ENCODE peak calls at places on chromosomes 7 and 10, in seven cellular contexts. One of them, this sample, is unnamed.

GRCh38 chr10:5466451-5466996 is 32.8 kb downstream of the CALML5 start:
- DNase-seq in brain microvascular endothelial cell: no peak
- DNase-seq in IMR-90: peak; percentile 82
- DNase-seq in BE2C: peak; percentile 22
- DNase-seq in NCI-H748 treated with DMSO at 0.1 percent for 48 hours: no peak
- DNase-seq in HS-5: no peak
- DNase-seq in amygdala: no peak
- DNase-seq in this sample: no peak

GRCh38 chr10:69715156-69715898 is 85.3 kb downstream of the FAM241B start:
- DNase-seq in NCI-H748 treated with DMSO at 0.1 percent for 48 hours: no peak
- DNase-seq in BE2C: no peak
- DNase-seq in brain microvascular endothelial cell: peak; percentile 90
- DNase-seq in IMR-90: peak; percentile 59
- DNase-seq in HS-5: no peak
- DNase-seq in amygdala: no peak
- DNase-seq in this sample: no peak

GRCh38 chr7:144720139-144720538 is 115.7 kb downstream of the TPK1 start:
- DNase-seq in NCI-H748 treated with DMSO at 0.1 percent for 48 hours: no peak
- DNase-seq in amygdala: no peak
- DNase-seq in HS-5: no peak
- DNase-seq in BE2C: no peak
- DNase-seq in IMR-90: no peak
- DNase-seq in brain microvascular endothelial cell: peak; percentile 22
- DNase-seq in this sample: no peak

GRCh38 chr10:119896061-119896655 is 3.6 kb downstream of the SEC23IP start:
- DNase-seq in amygdala: no peak
- DNase-seq in BE2C: no peak
- DNase-seq in HS-5: peak; percentile 64
- DNase-seq in NCI-H748 treated with DMSO at 0.1 percent for 48 hours: no peak
- DNase-seq in brain microvascular endothelial cell: peak; percentile 29
- DNase-seq in IMR-90: peak; percentile 95
- DNase-seq in this sample: no peak

GRCh38 chr7:141003172-141004080 is 11.3 kb downstream of the MRPS33 start:
- DNase-seq in HS-5: no peak
- DNase-seq in BE2C: no peak
- DNase-seq in NCI-H748 treated with DMSO at 0.1 percent for 48 hours: no peak
- DNase-seq in IMR-90: no peak
- DNase-seq in amygdala: no peak
- DNase-seq in brain microvascular endothelial cell: no peak
- DNase-seq in this sample: no peak

GRCh38 chr10:132117146-132117545 is 51.4 kb downstream of the JAKMIP3 start:
- DNase-seq in NCI-H748 treated with DMSO at 0.1 percent for 48 hours: no peak
- DNase-seq in HS-5: no peak
- DNase-seq in BE2C: no peak
- DNase-seq in amygdala: no peak
- DNase-seq in IMR-90: no peak
- DNase-seq in brain microvascular endothelial cell: no peak
- DNase-seq in this sample: no peak

GRCh38 chr7:106346167-106346677 is 61.4 kb upstream of the NAMPT start:
- DNase-seq in NCI-H748 treated with DMSO at 0.1 percent for 48 hours: no peak
- DNase-seq in HS-5: no peak
- DNase-seq in amygdala: no peak
- DNase-seq in IMR-90: no peak
- DNase-seq in brain microvascular endothelial cell: no peak
- DNase-seq in BE2C: no peak
- DNase-seq in this sample: no peak

GRCh38 chr10:87782721-87783120 is 35.3 kb downstream of the ATAD1 start:
- DNase-seq in IMR-90: no peak
- DNase-seq in amygdala: no peak
- DNase-seq in brain microvascular endothelial cell: peak; percentile 30
- DNase-seq in NCI-H748 treated with DMSO at 0.1 percent for 48 hours: no peak
- DNase-seq in HS-5: no peak
- DNase-seq in BE2C: no peak
- DNase-seq in this sample: no peak

GRCh38 chr7:155604504-155604997 is 39.9 kb upstream of the RBM33 start:
- DNase-seq in BE2C: no peak
- DNase-seq in IMR-90: no peak
- DNase-seq in NCI-H748 treated with DMSO at 0.1 percent for 48 hours: no peak
- DNase-seq in amygdala: no peak
- DNase-seq in brain microvascular endothelial cell: no peak
- DNase-seq in HS-5: no peak
- DNase-seq in this sample: no peak

GRCh38 chr7:45682836-45683555 is 108.8 kb downstream of the ADCY1 start:
- DNase-seq in IMR-90: no peak
- DNase-seq in NCI-H748 treated with DMSO at 0.1 percent for 48 hours: no peak
- DNase-seq in HS-5: no peak
- DNase-seq in BE2C: no peak
- DNase-seq in brain microvascular endothelial cell: no peak
- DNase-seq in amygdala: no peak
- DNase-seq in this sample: no peak

GRCh38 chr10:72425133-72425532 is 70.4 kb upstream of the DNAJB12 start:
- DNase-seq in IMR-90: no peak
- DNase-seq in HS-5: no peak
- DNase-seq in amygdala: peak; percentile 11
- DNase-seq in NCI-H748 treated with DMSO at 0.1 percent for 48 hours: no peak
- DNase-seq in BE2C: no peak
- DNase-seq in brain microvascular endothelial cell: no peak
- DNase-seq in this sample: no peak

GRCh38 chr10:78921906-78922305 is 146.9 kb upstream of the ZMIZ1 start:
- DNase-seq in NCI-H748 treated with DMSO at 0.1 percent for 48 hours: no peak
- DNase-seq in BE2C: no peak
- DNase-seq in brain microvascular endothelial cell: no peak
- DNase-seq in IMR-90: no peak
- DNase-seq in HS-5: no peak
- DNase-seq in amygdala: no peak
- DNase-seq in this sample: no peak

GRCh38 chr10:32271617-32272016 is 75.3 kb downstream of the EPC1 start:
- DNase-seq in NCI-H748 treated with DMSO at 0.1 percent for 48 hours: no peak
- DNase-seq in amygdala: no peak
- DNase-seq in IMR-90: peak; percentile 64
- DNase-seq in brain microvascular endothelial cell: peak; percentile 46
- DNase-seq in HS-5: no peak
- DNase-seq in BE2C: no peak
- DNase-seq in this sample: no peak

GRCh38 chr10:100509241-100509640 is 10.4 kb downstream of the SEC31B start:
- DNase-seq in IMR-90: no peak
- DNase-seq in brain microvascular endothelial cell: no peak
- DNase-seq in HS-5: no peak
- DNase-seq in BE2C: no peak
- DNase-seq in NCI-H748 treated with DMSO at 0.1 percent for 48 hours: no peak
- DNase-seq in amygdala: no peak
- DNase-seq in this sample: no peak

GRCh38 chr7:43905954-43906326 is 456 bp downstream of the URGCP start:
- DNase-seq in HS-5: no peak
- DNase-seq in BE2C: peak; percentile 52
- DNase-seq in brain microvascular endothelial cell: peak; percentile 14
- DNase-seq in IMR-90: peak; percentile 34
- DNase-seq in amygdala: peak; percentile 16
- DNase-seq in NCI-H748 treated with DMSO at 0.1 percent for 48 hours: peak; percentile 4
- DNase-seq in this sample: peak; percentile 14

GRCh38 chr7:74380720-74381119 is 73.0 kb upstream of the GTF2IRD1 start:
- DNase-seq in amygdala: no peak
- DNase-seq in brain microvascular endothelial cell: no peak
- DNase-seq in NCI-H748 treated with DMSO at 0.1 percent for 48 hours: no peak
- DNase-seq in HS-5: no peak
- DNase-seq in BE2C: no peak
- DNase-seq in IMR-90: no peak
- DNase-seq in this sample: no peak

GRCh38 chr7:27873981-27874957 is 134.3 kb downstream of the TAX1BP1 start:
- DNase-seq in amygdala: peak; percentile 46
- DNase-seq in NCI-H748 treated with DMSO at 0.1 percent for 48 hours: no peak
- DNase-seq in IMR-90: peak; percentile 19
- DNase-seq in brain microvascular endothelial cell: peak; percentile 27
- DNase-seq in BE2C: no peak
- DNase-seq in HS-5: peak; percentile 23
- DNase-seq in this sample: no peak

GRCh38 chr7:32958046-32959025 is 1.1 kb downstream of the FKBP9 start:
- DNase-seq in HS-5: peak; percentile 41
- DNase-seq in amygdala: no peak
- DNase-seq in NCI-H748 treated with DMSO at 0.1 percent for 48 hours: peak; percentile 66
- DNase-seq in brain microvascular endothelial cell: peak; percentile 45
- DNase-seq in BE2C: peak; percentile 11
- DNase-seq in IMR-90: peak; percentile 59
- DNase-seq in this sample: no peak

GRCh38 chr7:11540271-11540761 is 291.7 kb downstream of the THSD7A start:
- DNase-seq in NCI-H748 treated with DMSO at 0.1 percent for 48 hours: no peak
- DNase-seq in brain microvascular endothelial cell: no peak
- DNase-seq in amygdala: no peak
- DNase-seq in IMR-90: no peak
- DNase-seq in BE2C: peak; percentile 76
- DNase-seq in HS-5: peak; percentile 99
- DNase-seq in this sample: no peak

GRCh38 chr7:77537136-77537594 is at the start of gene PTPN12:
- DNase-seq in BE2C: peak; percentile 83
- DNase-seq in IMR-90: no peak
- DNase-seq in brain microvascular endothelial cell: peak; percentile 59
- DNase-seq in NCI-H748 treated with DMSO at 0.1 percent for 48 hours: peak; percentile 67
- DNase-seq in amygdala: peak; percentile 76
- DNase-seq in HS-5: no peak
- DNase-seq in this sample: no peak

GRCh38 chr7:95527033-95527775 is 41.5 kb downstream of the ASB4 start:
- DNase-seq in amygdala: peak; percentile 25
- DNase-seq in HS-5: no peak
- DNase-seq in IMR-90: peak; percentile 44
- DNase-seq in NCI-H748 treated with DMSO at 0.1 percent for 48 hours: peak; percentile 70
- DNase-seq in brain microvascular endothelial cell: peak; percentile 15
- DNase-seq in BE2C: peak; percentile 69
- DNase-seq in this sample: peak; percentile 39

GRCh38 chr10:16231734-16232133 is 205.1 kb upstream of the PTER start:
- DNase-seq in IMR-90: no peak
- DNase-seq in amygdala: no peak
- DNase-seq in HS-5: no peak
- DNase-seq in brain microvascular endothelial cell: no peak
- DNase-seq in NCI-H748 treated with DMSO at 0.1 percent for 48 hours: no peak
- DNase-seq in BE2C: no peak
- DNase-seq in this sample: no peak

GRCh38 chr10:113499066-113499465 is 53.8 kb upstream of the HABP2 start:
- DNase-seq in NCI-H748 treated with DMSO at 0.1 percent for 48 hours: no peak
- DNase-seq in BE2C: no peak
- DNase-seq in amygdala: no peak
- DNase-seq in brain microvascular endothelial cell: no peak
- DNase-seq in HS-5: no peak
- DNase-seq in IMR-90: no peak
- DNase-seq in this sample: no peak

GRCh38 chr7:104894998-104895850 is 118.8 kb upstream of the KMT2E start:
- DNase-seq in amygdala: no peak
- DNase-seq in IMR-90: no peak
- DNase-seq in brain microvascular endothelial cell: no peak
- DNase-seq in HS-5: no peak
- DNase-seq in BE2C: no peak
- DNase-seq in NCI-H748 treated with DMSO at 0.1 percent for 48 hours: no peak
- DNase-seq in this sample: no peak

This sample was measured in immature natural killer cell.